ENCODE peak calls at places on chromosome 4, in five cellular contexts. One of them, this sample, is unnamed.

GRCh38 chr4:25070512-25070911 is 39.8 kb upstream of the LGI2 start:
- DNase-seq in COLO829: no peak
- DNase-seq in GM13977: no peak
- DNase-seq in neural crest cell: no peak
- DNase-seq in BJ: no peak
- DNase-seq in this sample: no peak

GRCh38 chr4:158996669-158997074 is 106.2 kb upstream of the RAPGEF2 start:
- DNase-seq in COLO829: peak; percentile 63
- DNase-seq in GM13977: no peak
- DNase-seq in neural crest cell: no peak
- DNase-seq in BJ: peak; percentile 95
- DNase-seq in this sample: peak; percentile 94

GRCh38 chr4:109332926-109333464 is 30.5 kb upstream of the COL25A1 start:
- DNase-seq in COLO829: no peak
- DNase-seq in GM13977: no peak
- DNase-seq in neural crest cell: no peak
- DNase-seq in BJ: no peak
- DNase-seq in this sample: no peak

GRCh38 chr4:118927976-118928375 is 39.3 kb downstream of the SYNPO2 start:
- DNase-seq in COLO829: no peak
- DNase-seq in GM13977: no peak
- DNase-seq in neural crest cell: no peak
- DNase-seq in BJ: no peak
- DNase-seq in this sample: no peak

GRCh38 chr4:15118281-15118680 is 116.0 kb downstream of the CPEB2 start:
- DNase-seq in COLO829: no peak
- DNase-seq in GM13977: no peak
- DNase-seq in neural crest cell: no peak
- DNase-seq in BJ: no peak
- DNase-seq in this sample: peak; percentile 11

GRCh38 chr4:183823394-183823793 is 81.7 kb upstream of the STOX2 start:
- DNase-seq in COLO829: no peak
- DNase-seq in GM13977: no peak
- DNase-seq in neural crest cell: no peak
- DNase-seq in BJ: no peak
- DNase-seq in this sample: peak; percentile 39

GRCh38 chr4:74451214-74451661 is 6.3 kb downstream of the AREG start:
- DNase-seq in COLO829: peak; percentile 67
- DNase-seq in GM13977: no peak
- DNase-seq in neural crest cell: no peak
- DNase-seq in BJ: no peak
- DNase-seq in this sample: no peak

GRCh38 chr4:158884280-158884679 is 115.5 kb downstream of the FNIP2 start:
- DNase-seq in COLO829: no peak
- DNase-seq in GM13977: no peak
- DNase-seq in neural crest cell: no peak
- DNase-seq in BJ: no peak
- DNase-seq in this sample: no peak

This sample was measured in GM04503.